ENCODE peak calls at places on chromosomes 12 and 14, in nine cellular contexts. One of them, this sample, is unnamed. For H3K4me1, the result is how much of the 10 kb centered on the place peaks cover.

GRCh38 chr14:69055125-69055524 is 76.0 kb upstream of the ACTN1 start:
- DNase-seq in esophagus muscularis mucosa: no peak
- DNase-seq in transverse colon: no peak
- DNase-seq in testis: no peak
- DNase-seq in CD8-positive, alpha-beta memory T cell: no peak
- DNase-seq in ovary: no peak
- DNase-seq in K562: no peak
- DNase-seq in sigmoid colon: no peak
- DNase-seq in naive thymus-derived CD4-positive, alpha-beta T cell: no peak
- DNase-seq in this sample: no peak

GRCh38 chr12:3662516-3662915 is 90.4 kb downstream of the CRACR2A start:
- DNase-seq in esophagus muscularis mucosa: no peak
- DNase-seq in transverse colon: no peak
- DNase-seq in testis: no peak
- DNase-seq in CD8-positive, alpha-beta memory T cell: no peak
- DNase-seq in ovary: no peak
- DNase-seq in K562: no peak
- DNase-seq in sigmoid colon: no peak
- DNase-seq in naive thymus-derived CD4-positive, alpha-beta T cell: no peak
- DNase-seq in this sample: peak

GRCh38 chr12:27305673-27306504 is 26.7 kb upstream of the BMAL2 start:
- DNase-seq in esophagus muscularis mucosa: no peak
- DNase-seq in transverse colon: no peak
- DNase-seq in testis: no peak
- DNase-seq in CD8-positive, alpha-beta memory T cell: peak
- DNase-seq in ovary: no peak
- DNase-seq in K562: no peak
- DNase-seq in sigmoid colon: no peak
- DNase-seq in naive thymus-derived CD4-positive, alpha-beta T cell: no peak
- DNase-seq in this sample: peak

GRCh38 chr14:92625213-92625612 is 111.6 kb downstream of the RIN3 start:
- DNase-seq in esophagus muscularis mucosa: no peak
- DNase-seq in transverse colon: no peak
- DNase-seq in testis: no peak
- DNase-seq in CD8-positive, alpha-beta memory T cell: no peak
- DNase-seq in ovary: no peak
- DNase-seq in K562: no peak
- DNase-seq in sigmoid colon: no peak
- DNase-seq in naive thymus-derived CD4-positive, alpha-beta T cell: no peak
- DNase-seq in this sample: no peak

GRCh38 chr12:113515082-113515856 is 43.6 kb upstream of the LHX5 start:
- DNase-seq in esophagus muscularis mucosa: no peak
- DNase-seq in transverse colon: no peak
- DNase-seq in testis: no peak
- DNase-seq in CD8-positive, alpha-beta memory T cell: no peak
- DNase-seq in ovary: no peak
- DNase-seq in K562: no peak
- DNase-seq in sigmoid colon: no peak
- DNase-seq in naive thymus-derived CD4-positive, alpha-beta T cell: no peak
- DNase-seq in this sample: no peak

GRCh38 chr12:121214855-121215745 is 5.2 kb downstream of the P2RX4 start:
- DNase-seq in esophagus muscularis mucosa: no peak
- DNase-seq in transverse colon: no peak
- DNase-seq in testis: no peak
- DNase-seq in CD8-positive, alpha-beta memory T cell: no peak
- DNase-seq in ovary: no peak
- DNase-seq in K562: peak
- DNase-seq in sigmoid colon: no peak
- DNase-seq in naive thymus-derived CD4-positive, alpha-beta T cell: no peak
- DNase-seq in this sample: peak

GRCh38 chr12:121581681-121582439 is 1.0 kb upstream of the KDM2B start:
- DNase-seq in esophagus muscularis mucosa: no peak
- DNase-seq in transverse colon: peak
- DNase-seq in testis: no peak
- DNase-seq in CD8-positive, alpha-beta memory T cell: no peak
- DNase-seq in ovary: no peak
- DNase-seq in K562: peak
- DNase-seq in sigmoid colon: no peak
- DNase-seq in naive thymus-derived CD4-positive, alpha-beta T cell: no peak
- DNase-seq in this sample: no peak

GRCh38 chr12:46101121-46101869 is 110.9 kb upstream of the SCAF11 start:
- DNase-seq in esophagus muscularis mucosa: no peak
- DNase-seq in transverse colon: no peak
- DNase-seq in testis: no peak
- DNase-seq in CD8-positive, alpha-beta memory T cell: no peak
- DNase-seq in ovary: no peak
- DNase-seq in K562: no peak
- DNase-seq in sigmoid colon: no peak
- DNase-seq in naive thymus-derived CD4-positive, alpha-beta T cell: no peak
- DNase-seq in this sample: no peak

GRCh38 chr14:77039285-77040058 is 11.0 kb upstream of the IRF2BPL start:
- DNase-seq in esophagus muscularis mucosa: no peak
- DNase-seq in transverse colon: peak
- DNase-seq in testis: no peak
- DNase-seq in CD8-positive, alpha-beta memory T cell: peak
- DNase-seq in ovary: no peak
- DNase-seq in K562: no peak
- DNase-seq in sigmoid colon: no peak
- DNase-seq in naive thymus-derived CD4-positive, alpha-beta T cell: peak
- DNase-seq in this sample: no peak
- H3K4me1 ChIP-seq in esophagus muscularis mucosa: half or more
- H3K4me1 ChIP-seq in transverse colon: half or more
- H3K4me1 ChIP-seq in testis: half or more
- H3K4me1 ChIP-seq in CD8-positive, alpha-beta memory T cell: half or more
- H3K4me1 ChIP-seq in ovary: under half
- H3K4me1 ChIP-seq in K562: half or more
- H3K4me1 ChIP-seq in sigmoid colon: half or more
- H3K4me1 ChIP-seq in naive thymus-derived CD4-positive, alpha-beta T cell: half or more
- H3K4me1 ChIP-seq in this sample: under half

GRCh38 chr14:71591929-71592328 is 340.3 kb upstream of the RGS6 start:
- DNase-seq in esophagus muscularis mucosa: no peak
- DNase-seq in transverse colon: no peak
- DNase-seq in testis: no peak
- DNase-seq in CD8-positive, alpha-beta memory T cell: no peak
- DNase-seq in ovary: no peak
- DNase-seq in K562: no peak
- DNase-seq in sigmoid colon: no peak
- DNase-seq in naive thymus-derived CD4-positive, alpha-beta T cell: no peak
- DNase-seq in this sample: no peak

GRCh38 chr14:71594828-71595227 is 337.4 kb upstream of the RGS6 start:
- DNase-seq in esophagus muscularis mucosa: no peak
- DNase-seq in transverse colon: no peak
- DNase-seq in testis: no peak
- DNase-seq in CD8-positive, alpha-beta memory T cell: no peak
- DNase-seq in ovary: no peak
- DNase-seq in K562: no peak
- DNase-seq in sigmoid colon: no peak
- DNase-seq in naive thymus-derived CD4-positive, alpha-beta T cell: no peak
- DNase-seq in this sample: no peak

GRCh38 chr14:71595441-71595840 is 336.8 kb upstream of the RGS6 start:
- DNase-seq in esophagus muscularis mucosa: no peak
- DNase-seq in transverse colon: no peak
- DNase-seq in testis: no peak
- DNase-seq in CD8-positive, alpha-beta memory T cell: no peak
- DNase-seq in ovary: no peak
- DNase-seq in K562: no peak
- DNase-seq in sigmoid colon: no peak
- DNase-seq in naive thymus-derived CD4-positive, alpha-beta T cell: no peak
- DNase-seq in this sample: no peak

GRCh38 chr14:71592361-71592760 is 339.9 kb upstream of the RGS6 start:
- DNase-seq in esophagus muscularis mucosa: no peak
- DNase-seq in transverse colon: no peak
- DNase-seq in testis: no peak
- DNase-seq in CD8-positive, alpha-beta memory T cell: no peak
- DNase-seq in ovary: no peak
- DNase-seq in K562: no peak
- DNase-seq in sigmoid colon: no peak
- DNase-seq in naive thymus-derived CD4-positive, alpha-beta T cell: no peak
- DNase-seq in this sample: peak

GRCh38 chr14:71593966-71594365 is 338.3 kb upstream of the RGS6 start:
- DNase-seq in esophagus muscularis mucosa: no peak
- DNase-seq in transverse colon: no peak
- DNase-seq in testis: no peak
- DNase-seq in CD8-positive, alpha-beta memory T cell: no peak
- DNase-seq in ovary: no peak
- DNase-seq in K562: no peak
- DNase-seq in sigmoid colon: no peak
- DNase-seq in naive thymus-derived CD4-positive, alpha-beta T cell: no peak
- DNase-seq in this sample: no peak
- H3K4me1 ChIP-seq in esophagus muscularis mucosa: under half
- H3K4me1 ChIP-seq in transverse colon: under half
- H3K4me1 ChIP-seq in testis: under half
- H3K4me1 ChIP-seq in CD8-positive, alpha-beta memory T cell: under half
- H3K4me1 ChIP-seq in ovary: under half
- H3K4me1 ChIP-seq in K562: under half
- H3K4me1 ChIP-seq in sigmoid colon: under half
- H3K4me1 ChIP-seq in naive thymus-derived CD4-positive, alpha-beta T cell: under half
- H3K4me1 ChIP-seq in this sample: under half

GRCh38 chr12:102565555-102565954 is 85.2 kb upstream of the IGF1 start:
- DNase-seq in esophagus muscularis mucosa: no peak
- DNase-seq in transverse colon: no peak
- DNase-seq in testis: no peak
- DNase-seq in CD8-positive, alpha-beta memory T cell: no peak
- DNase-seq in ovary: no peak
- DNase-seq in K562: no peak
- DNase-seq in sigmoid colon: no peak
- DNase-seq in naive thymus-derived CD4-positive, alpha-beta T cell: no peak
- DNase-seq in this sample: no peak
- H3K4me1 ChIP-seq in esophagus muscularis mucosa: under half
- H3K4me1 ChIP-seq in transverse colon: under half
- H3K4me1 ChIP-seq in testis: under half
- H3K4me1 ChIP-seq in CD8-positive, alpha-beta memory T cell: under half
- H3K4me1 ChIP-seq in ovary: under half
- H3K4me1 ChIP-seq in K562: under half
- H3K4me1 ChIP-seq in sigmoid colon: under half
- H3K4me1 ChIP-seq in naive thymus-derived CD4-positive, alpha-beta T cell: under half
- H3K4me1 ChIP-seq in this sample: half or more

DNA sequence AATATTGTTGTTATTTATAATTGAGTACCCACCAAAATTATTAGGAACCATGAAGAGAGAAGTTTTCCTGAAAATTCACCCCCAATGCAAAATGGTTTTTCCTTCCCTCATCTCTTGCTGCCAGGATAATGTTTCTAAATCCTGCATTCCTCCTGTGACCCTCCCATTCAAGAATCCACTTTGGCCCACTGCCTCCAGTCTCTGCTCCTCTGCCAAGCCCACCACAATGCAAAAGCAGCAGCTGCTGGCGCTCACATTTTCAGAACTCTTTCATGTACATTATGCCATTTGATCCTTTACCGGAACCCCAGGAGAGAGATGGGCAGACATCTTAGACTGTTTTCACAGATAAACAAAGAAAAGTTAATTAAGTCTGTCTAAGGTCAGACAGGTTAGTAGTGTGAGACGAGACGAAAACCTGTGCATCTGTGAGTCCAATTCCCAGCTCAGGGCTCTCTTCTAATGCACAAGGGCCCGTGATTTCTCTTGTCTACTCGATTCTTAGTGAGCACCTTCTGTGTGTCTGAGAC is 12.9 kb downstream of the LRIG3 start:
- DNase-seq in esophagus muscularis mucosa: no peak
- DNase-seq in transverse colon: no peak
- DNase-seq in testis: no peak
- DNase-seq in CD8-positive, alpha-beta memory T cell: no peak
- DNase-seq in ovary: no peak
- DNase-seq in K562: no peak
- DNase-seq in sigmoid colon: no peak
- DNase-seq in naive thymus-derived CD4-positive, alpha-beta T cell: no peak
- DNase-seq in this sample: no peak
- H3K4me1 ChIP-seq in esophagus muscularis mucosa: under half
- H3K4me1 ChIP-seq in transverse colon: under half
- H3K4me1 ChIP-seq in testis: under half
- H3K4me1 ChIP-seq in CD8-positive, alpha-beta memory T cell: under half
- H3K4me1 ChIP-seq in ovary: under half
- H3K4me1 ChIP-seq in K562: under half
- H3K4me1 ChIP-seq in sigmoid colon: under half
- H3K4me1 ChIP-seq in naive thymus-derived CD4-positive, alpha-beta T cell: under half
- H3K4me1 ChIP-seq in this sample: under half